ENCODE peak calls at places on chromosome 13, in seven cellular contexts. One of them, this sample, is unnamed.

GRCh38 chr13:91401916-91402315 is 3.5 kb downstream of the GPC5 start:
- DNase-seq in H1: no peak
- DNase-seq in HCT116: no peak
- DNase-seq in GM12878: no peak
- DNase-seq in HepG2: no peak
- DNase-seq in K562: no peak
- DNase-seq in SK-N-SH: no peak
- DNase-seq in this sample: no peak

GRCh38 chr13:84684804-84685203 is 802.5 kb upstream of the SLITRK1 start:
- DNase-seq in H1: no peak
- DNase-seq in HCT116: no peak
- DNase-seq in GM12878: no peak
- DNase-seq in HepG2: no peak
- DNase-seq in K562: no peak
- DNase-seq in SK-N-SH: no peak
- DNase-seq in this sample: no peak

GRCh38 chr13:24684600-24684998 is 4.4 kb downstream of the ATP12A start:
- DNase-seq in H1: no peak
- DNase-seq in HCT116: no peak
- DNase-seq in GM12878: no peak
- DNase-seq in HepG2: no peak
- DNase-seq in K562: no peak
- DNase-seq in SK-N-SH: no peak
- DNase-seq in this sample: no peak

GRCh38 chr13:93145199-93145598 is 81.4 kb upstream of the GPC6 start:
- DNase-seq in H1: no peak
- DNase-seq in HCT116: no peak
- DNase-seq in GM12878: no peak
- DNase-seq in HepG2: no peak
- DNase-seq in K562: no peak
- DNase-seq in SK-N-SH: no peak
- DNase-seq in this sample: no peak

GRCh38 chr13:50617134-50617721 is 226.3 kb downstream of the DLEU7 start:
- DNase-seq in H1: no peak
- DNase-seq in HCT116: peak
- DNase-seq in GM12878: no peak
- DNase-seq in HepG2: no peak
- DNase-seq in K562: no peak
- DNase-seq in SK-N-SH: no peak
- DNase-seq in this sample: peak

GRCh38 chr13:97892717-97893116 is 60.8 kb upstream of the IPO5 start:
- DNase-seq in H1: no peak
- DNase-seq in HCT116: no peak
- DNase-seq in GM12878: no peak
- DNase-seq in HepG2: no peak
- DNase-seq in K562: no peak
- DNase-seq in SK-N-SH: no peak
- DNase-seq in this sample: no peak

GRCh38 chr13:48318714-48319457 is 15.3 kb downstream of the RB1 start:
- DNase-seq in H1: no peak
- DNase-seq in HCT116: no peak
- DNase-seq in GM12878: no peak
- DNase-seq in HepG2: no peak
- DNase-seq in K562: no peak
- DNase-seq in SK-N-SH: no peak
- DNase-seq in this sample: no peak

GRCh38 chr13:79749985-79750551 is 269.1 kb downstream of the NDFIP2 start:
- DNase-seq in H1: no peak
- DNase-seq in HCT116: no peak
- DNase-seq in GM12878: no peak
- DNase-seq in HepG2: no peak
- DNase-seq in K562: no peak
- DNase-seq in SK-N-SH: no peak
- DNase-seq in this sample: peak

GRCh38 chr13:95834134-95834765 is 157.3 kb downstream of the DNAJC3 start:
- DNase-seq in H1: peak
- DNase-seq in HCT116: peak
- DNase-seq in GM12878: peak
- DNase-seq in HepG2: peak
- DNase-seq in K562: peak
- DNase-seq in SK-N-SH: peak
- DNase-seq in this sample: peak

GRCh38 chr13:95556981-95557380 is 4.5 kb downstream of the CLDN10 start:
- DNase-seq in H1: no peak
- DNase-seq in HCT116: no peak
- DNase-seq in GM12878: no peak
- DNase-seq in HepG2: no peak
- DNase-seq in K562: no peak
- DNase-seq in SK-N-SH: no peak
- DNase-seq in this sample: no peak

GRCh38 chr13:44848956-44849748 is 140.1 kb downstream of the NUFIP1 start:
- DNase-seq in H1: no peak
- DNase-seq in HCT116: no peak
- DNase-seq in GM12878: no peak
- DNase-seq in HepG2: no peak
- DNase-seq in K562: no peak
- DNase-seq in SK-N-SH: no peak
- DNase-seq in this sample: no peak

GRCh38 chr13:66312312-66313087 is 917.6 kb downstream of the PCDH9 start:
- DNase-seq in H1: no peak
- DNase-seq in HCT116: no peak
- DNase-seq in GM12878: no peak
- DNase-seq in HepG2: peak
- DNase-seq in K562: no peak
- DNase-seq in SK-N-SH: no peak
- DNase-seq in this sample: peak

GRCh38 chr13:29693297-29693945 is 97.9 kb upstream of the SLC7A1 start:
- DNase-seq in H1: no peak
- DNase-seq in HCT116: no peak
- DNase-seq in GM12878: no peak
- DNase-seq in HepG2: no peak
- DNase-seq in K562: no peak
- DNase-seq in SK-N-SH: no peak
- DNase-seq in this sample: no peak

GRCh38 chr13:66665991-66666390 is 564.1 kb downstream of the PCDH9 start:
- DNase-seq in H1: no peak
- DNase-seq in HCT116: no peak
- DNase-seq in GM12878: no peak
- DNase-seq in HepG2: no peak
- DNase-seq in K562: no peak
- DNase-seq in SK-N-SH: peak
- DNase-seq in this sample: peak

GRCh38 chr13:37225414-37226047 is 120.1 kb upstream of the CSNK1A1L start:
- DNase-seq in H1: no peak
- DNase-seq in HCT116: no peak
- DNase-seq in GM12878: no peak
- DNase-seq in HepG2: no peak
- DNase-seq in K562: no peak
- DNase-seq in SK-N-SH: no peak
- DNase-seq in this sample: no peak

GRCh38 chr13:22793598-22794134 is 387.1 kb upstream of the SGCG start:
- DNase-seq in H1: no peak
- DNase-seq in HCT116: peak
- DNase-seq in GM12878: no peak
- DNase-seq in HepG2: peak
- DNase-seq in K562: no peak
- DNase-seq in SK-N-SH: no peak
- DNase-seq in this sample: no peak

GRCh38 chr13:25717798-25718197 is 334.0 kb downstream of the SHISA2 start:
- DNase-seq in H1: no peak
- DNase-seq in HCT116: no peak
- DNase-seq in GM12878: no peak
- DNase-seq in HepG2: no peak
- DNase-seq in K562: no peak
- DNase-seq in SK-N-SH: no peak
- DNase-seq in this sample: no peak

GRCh38 chr13:70812481-70812880 is 704.2 kb upstream of the KLHL1 start:
- DNase-seq in H1: no peak
- DNase-seq in HCT116: no peak
- DNase-seq in GM12878: no peak
- DNase-seq in HepG2: no peak
- DNase-seq in K562: no peak
- DNase-seq in SK-N-SH: no peak
- DNase-seq in this sample: peak

GRCh38 chr13:106986687-106987434 is 418.9 kb upstream of the ARGLU1 start:
- DNase-seq in H1: no peak
- DNase-seq in HCT116: no peak
- DNase-seq in GM12878: no peak
- DNase-seq in HepG2: peak
- DNase-seq in K562: no peak
- DNase-seq in SK-N-SH: no peak
- DNase-seq in this sample: no peak

GRCh38 chr13:59982631-59983382 is 180.9 kb downstream of the DIAPH3 start:
- DNase-seq in H1: no peak
- DNase-seq in HCT116: no peak
- DNase-seq in GM12878: no peak
- DNase-seq in HepG2: no peak
- DNase-seq in K562: no peak
- DNase-seq in SK-N-SH: no peak
- DNase-seq in this sample: no peak

GRCh38 chr13:98484289-98485219 is 92.4 kb downstream of the STK24 start:
- DNase-seq in H1: no peak
- DNase-seq in HCT116: peak
- DNase-seq in GM12878: no peak
- DNase-seq in HepG2: peak
- DNase-seq in K562: peak
- DNase-seq in SK-N-SH: no peak
- DNase-seq in this sample: peak

DNA sequence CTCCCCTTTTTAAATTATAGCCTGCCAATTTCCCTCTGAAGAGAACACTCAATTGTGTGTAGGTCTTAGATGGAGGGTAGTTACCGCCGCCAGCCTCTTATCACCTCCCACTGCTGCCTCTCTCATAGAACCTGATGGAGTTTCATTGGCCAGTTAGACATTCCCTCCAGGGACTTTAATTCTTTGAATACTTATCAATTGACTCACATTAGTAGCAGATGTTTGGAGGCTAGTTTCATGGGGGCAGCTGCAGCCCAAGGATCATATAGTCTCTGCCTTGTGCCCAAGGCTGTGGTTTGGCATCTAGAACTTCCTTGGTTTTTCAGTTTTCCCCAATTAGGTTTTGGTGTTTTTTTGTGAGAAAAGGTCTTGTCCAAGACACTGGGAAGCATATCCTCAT is 318.9 kb upstream of the HTR2A start:
- DNase-seq in H1: peak
- DNase-seq in HCT116: no peak
- DNase-seq in GM12878: no peak
- DNase-seq in HepG2: no peak
- DNase-seq in K562: no peak
- DNase-seq in SK-N-SH: no peak
- DNase-seq in this sample: no peak
- TF ChIP-seq MAX in H1: no peak
- TF ChIP-seq MAX in HCT116: no peak
- TF ChIP-seq MAX in GM12878: no peak
- TF ChIP-seq MAX in HepG2: no peak
- TF ChIP-seq MAX in K562: no peak
- TF ChIP-seq MAX in SK-N-SH: peak
- TF ChIP-seq MAX in this sample: no peak

DNA sequence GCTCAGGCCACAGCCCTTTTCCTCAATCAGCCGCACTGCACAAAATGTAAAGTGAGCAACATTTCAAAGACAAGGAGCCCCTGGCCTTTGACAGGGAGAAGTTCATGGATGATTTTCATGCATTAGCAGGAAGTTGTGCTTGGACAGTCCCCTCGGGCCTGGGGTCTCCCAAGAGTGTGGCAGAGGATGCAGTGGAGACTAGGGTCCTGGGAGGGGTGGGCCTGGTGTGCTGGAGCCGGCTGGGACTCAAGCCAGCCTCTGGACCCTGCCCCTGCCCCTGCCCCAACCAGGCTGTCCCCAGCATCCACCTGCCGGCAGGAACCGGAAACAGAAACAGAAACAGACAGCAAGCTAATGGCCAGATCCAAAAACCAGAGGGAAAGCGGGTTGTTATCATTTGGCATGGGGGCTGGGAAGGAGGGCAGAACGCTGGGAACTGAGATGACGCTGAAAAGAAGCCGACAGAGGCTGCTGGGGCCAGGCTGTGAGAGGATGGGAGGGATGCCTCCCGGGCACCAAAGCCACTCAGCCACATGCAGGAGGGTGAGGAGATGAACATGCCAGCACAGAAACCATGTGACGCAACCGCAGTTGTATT is 2.3 kb downstream of the GAS6 start:
- DNase-seq in H1: no peak
- DNase-seq in HCT116: no peak
- DNase-seq in GM12878: no peak
- DNase-seq in HepG2: no peak
- DNase-seq in K562: no peak
- DNase-seq in SK-N-SH: peak
- DNase-seq in this sample: no peak
- H3K9ac ChIP-seq in H1: no peak
- H3K9ac ChIP-seq in HCT116: no peak
- H3K9ac ChIP-seq in GM12878: no peak
- H3K9ac ChIP-seq in HepG2: no peak
- H3K9ac ChIP-seq in K562: peak
- H3K9ac ChIP-seq in SK-N-SH: no peak
- H3K9ac ChIP-seq in this sample: no peak

DNA sequence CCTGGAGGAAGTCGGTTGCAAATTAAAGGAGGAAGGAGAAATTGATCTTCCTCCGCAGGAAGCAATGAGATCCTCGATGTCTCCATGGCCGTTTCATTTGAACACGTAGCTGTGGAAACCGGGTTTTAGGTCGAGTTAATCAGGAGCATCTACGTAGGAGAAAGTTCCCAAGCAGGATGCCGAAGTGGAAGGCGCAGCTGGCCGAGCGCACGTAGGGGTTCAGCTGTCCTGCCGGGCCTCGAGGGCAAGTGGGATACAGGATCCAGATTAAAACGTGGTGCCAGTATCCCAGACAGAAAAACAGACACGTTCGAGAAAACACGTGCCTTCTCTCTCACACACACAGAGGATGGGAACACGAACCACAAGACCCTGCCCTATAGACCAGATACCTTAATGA is 40.3 kb upstream of the POMP start:
- DNase-seq in H1: no peak
- DNase-seq in HCT116: no peak
- DNase-seq in GM12878: no peak
- DNase-seq in HepG2: no peak
- DNase-seq in K562: no peak
- DNase-seq in SK-N-SH: peak
- DNase-seq in this sample: no peak
- TF ChIP-seq MAX in H1: no peak
- TF ChIP-seq MAX in HCT116: no peak
- TF ChIP-seq MAX in GM12878: no peak
- TF ChIP-seq MAX in HepG2: no peak
- TF ChIP-seq MAX in K562: no peak
- TF ChIP-seq MAX in SK-N-SH: no peak
- TF ChIP-seq MAX in this sample: no peak

DNA sequence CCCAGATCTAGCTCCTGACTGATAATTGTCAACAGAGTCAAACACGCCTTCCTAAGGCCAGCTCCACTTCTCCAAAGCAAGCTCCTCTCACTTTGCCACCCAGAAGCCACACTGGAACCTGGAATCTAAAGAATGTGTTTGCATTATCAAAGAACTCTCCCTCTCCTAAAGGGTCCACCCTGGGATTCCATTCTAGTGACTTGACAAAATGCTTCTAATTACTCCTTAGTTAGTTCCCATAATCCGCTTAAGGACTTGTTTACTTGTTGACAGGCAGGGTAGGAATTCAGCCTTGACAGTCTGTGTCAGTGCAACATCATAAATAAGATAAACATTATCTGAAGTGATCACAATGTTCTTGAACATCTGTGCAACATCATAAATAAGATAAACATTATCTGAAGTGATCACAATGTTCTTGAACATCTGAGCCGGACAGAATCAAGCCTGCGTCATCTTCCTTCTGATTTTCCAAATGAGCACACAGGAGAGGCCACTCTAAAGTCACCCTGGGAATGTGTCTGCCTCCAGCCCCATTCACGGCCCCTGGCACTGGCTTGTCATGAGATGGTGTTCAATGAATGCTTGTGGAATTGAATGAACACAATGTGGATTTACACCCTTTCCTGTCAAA is 512.1 kb downstream of the IRS2 start:
- DNase-seq in H1: peak
- DNase-seq in HCT116: no peak
- DNase-seq in GM12878: no peak
- DNase-seq in HepG2: no peak
- DNase-seq in K562: no peak
- DNase-seq in SK-N-SH: no peak
- DNase-seq in this sample: peak
- H3K9ac ChIP-seq in H1: no peak
- H3K9ac ChIP-seq in HCT116: peak
- H3K9ac ChIP-seq in GM12878: no peak
- H3K9ac ChIP-seq in HepG2: no peak
- H3K9ac ChIP-seq in K562: no peak
- H3K9ac ChIP-seq in SK-N-SH: no peak
- H3K9ac ChIP-seq in this sample: peak